ENCODE peak calls at places on chromosomes 1 and 21, in four cellular contexts. N is HT-29; Z is cardiac fibroblast; W is CD8-positive, alpha-beta memory T cell. H is an unnamed sample.

GRCh38 chr1:225822655-225823403 is 12.9 kb downstream of the EPHX1 start:
- DNase-seq in Z (no peak), N (no peak), W (no peak), H (no peak)

GRCh38 chr21:45806042-45806441 is 162.5 kb downstream of the PCBP3 start:
- DNase-seq in Z (no peak), W (no peak), N (no peak), H (no peak)

GRCh38 chr1:1407101-1407956 is at the start of gene MRPL20:
- DNase-seq in N (peak; percentile 93), Z (peak; percentile 87), W (peak; percentile 97), H (peak; percentile 93)

GRCh38 chr1:200233393-200233792 is 176.4 kb downstream of the ZNF281 start:
- DNase-seq in Z (peak; percentile 69), N (no peak), W (no peak), H (peak; percentile 76)

GRCh38 chr1:29672416-29672815 is 436.1 kb downstream of the PTPRU start:
- DNase-seq in N (no peak), Z (no peak), W (no peak), H (no peak)

GRCh38 chr21:27703806-27704205 is 736.9 kb upstream of the ADAMTS5 start:
- DNase-seq in W (no peak), Z (no peak), N (no peak), H (no peak)

GRCh38 chr1:228043281-228043845 is 36.6 kb downstream of the WNT3A start:
- DNase-seq in Z (peak; percentile 33), N (no peak), W (no peak), H (no peak)

GRCh38 chr1:41862411-41863221 is 56.1 kb downstream of the HIVEP3 start:
- DNase-seq in Z (peak; percentile 98), N (peak; percentile 16), W (no peak), H (peak; percentile 42)

H was measured in dermis blood vessel endothelial cell.